ENCODE peak calls at places on chromosomes 12 and 14, in four cellular contexts. One of them, this sample, is unnamed.
A peak's percentile ranks its signal among the peaks of the same experiment; 100 is the strongest.

GRCh38 chr12:51838036-51838435 is 10.5 kb downstream of the FIGNL2 start:
- DNase-seq in K562: no peak
- DNase-seq in A549: no peak
- DNase-seq in HepG2: no peak
- DNase-seq in this sample: no peak

GRCh38 chr14:81062816-81063215 is 107.4 kb downstream of the TSHR start:
- DNase-seq in K562: peak; percentile 38
- DNase-seq in HepG2: peak; percentile 10
- DNase-seq in A549: peak; percentile 20
- DNase-seq in this sample: peak; percentile 30

GRCh38 chr12:25566550-25566949 is 13.5 kb upstream of the LMNTD1 start:
- DNase-seq in A549: no peak
- DNase-seq in HepG2: no peak
- DNase-seq in K562: no peak
- DNase-seq in this sample: no peak

GRCh38 chr12:11630046-11630706 is 19.3 kb upstream of the ETV6 start:
- DNase-seq in K562: no peak
- DNase-seq in A549: no peak
- DNase-seq in HepG2: no peak
- DNase-seq in this sample: no peak

GRCh38 chr14:75609606-75610476 is 31.4 kb downstream of the FLVCR2 start:
- DNase-seq in A549: no peak
- DNase-seq in K562: no peak
- DNase-seq in HepG2: no peak
- DNase-seq in this sample: no peak

GRCh38 chr12:1930816-1931597 is 12.6 kb upstream of the CACNA2D4 start:
- DNase-seq in K562: no peak
- DNase-seq in HepG2: no peak
- DNase-seq in A549: no peak
- DNase-seq in this sample: no peak

GRCh38 chr14:104510794-104511611 is 68.6 kb upstream of the C14orf180 start:
- DNase-seq in HepG2: no peak
- DNase-seq in A549: no peak
- DNase-seq in K562: no peak
- DNase-seq in this sample: no peak

GRCh38 chr12:113048716-113049127 is 7.8 kb upstream of the DTX1 start:
- DNase-seq in K562: peak; percentile 74
- DNase-seq in A549: peak; percentile 73
- DNase-seq in HepG2: peak; percentile 40
- DNase-seq in this sample: peak; percentile 51

GRCh38 chr12:98440165-98440581 is 75.2 kb upstream of the TMPO start:
- DNase-seq in A549: peak; percentile 64
- DNase-seq in K562: peak; percentile 90
- DNase-seq in HepG2: no peak
- DNase-seq in this sample: no peak

GRCh38 chr14:38950676-38951075 is 152.4 kb downstream of the SEC23A start:
- DNase-seq in HepG2: no peak
- DNase-seq in A549: no peak
- DNase-seq in K562: no peak
- DNase-seq in this sample: no peak

GRCh38 chr12:47942327-47943230 is 20.8 kb upstream of the TMEM106C start:
- DNase-seq in A549: no peak
- DNase-seq in HepG2: peak; percentile 6
- DNase-seq in K562: peak; percentile 44
- DNase-seq in this sample: peak; percentile 89

GRCh38 chr14:54450535-54450934 is 9.4 kb upstream of the CNIH1 start:
- DNase-seq in HepG2: no peak
- DNase-seq in A549: no peak
- DNase-seq in K562: peak; percentile 5
- DNase-seq in this sample: no peak

GRCh38 chr14:31994391-31995033 is 82.6 kb upstream of the ARHGAP5 start:
- DNase-seq in K562: no peak
- DNase-seq in A549: no peak
- DNase-seq in HepG2: no peak
- DNase-seq in this sample: no peak

GRCh38 chr14:89399157-89399556 is 17.9 kb downstream of the FOXN3 start:
- DNase-seq in HepG2: no peak
- DNase-seq in A549: no peak
- DNase-seq in K562: no peak
- DNase-seq in this sample: no peak

GRCh38 chr12:27619308-27619707 is 76.9 kb upstream of the REP15 start:
- DNase-seq in K562: peak; percentile 10
- DNase-seq in A549: peak; percentile 78
- DNase-seq in HepG2: peak; percentile 11
- DNase-seq in this sample: no peak

GRCh38 chr14:90159688-90160087 is 96.7 kb upstream of the PSMC1 start:
- DNase-seq in K562: no peak
- DNase-seq in A549: no peak
- DNase-seq in HepG2: no peak
- DNase-seq in this sample: no peak

GRCh38 chr12:53536962-53537361 is 29.7 kb upstream of the NPFF start:
- DNase-seq in A549: no peak
- DNase-seq in HepG2: no peak
- DNase-seq in K562: no peak
- DNase-seq in this sample: no peak

GRCh38 chr14:40417777-40418401 is 985.7 kb upstream of the FBXO33 start:
- DNase-seq in K562: peak; percentile 4
- DNase-seq in HepG2: peak; percentile 62
- DNase-seq in A549: peak; percentile 17
- DNase-seq in this sample: peak; percentile 60

GRCh38 chr14:94654071-94654974 is 42.1 kb downstream of the SERPINA3 start:
- DNase-seq in A549: no peak
- DNase-seq in K562: no peak
- DNase-seq in HepG2: peak; percentile 74
- DNase-seq in this sample: no peak

GRCh38 chr12:30126944-30127343 is 343.2 kb upstream of the TMTC1 start:
- DNase-seq in K562: no peak
- DNase-seq in HepG2: no peak
- DNase-seq in A549: no peak
- DNase-seq in this sample: no peak

GRCh38 chr12:3928538-3929220 is 55.5 kb upstream of the PARP11 start:
- DNase-seq in K562: no peak
- DNase-seq in A549: no peak
- DNase-seq in HepG2: no peak
- DNase-seq in this sample: no peak

GRCh38 chr14:105937253-105938054 is 411.1 kb downstream of the TMEM121 start:
- DNase-seq in K562: no peak
- DNase-seq in HepG2: no peak
- DNase-seq in A549: no peak
- DNase-seq in this sample: no peak

GRCh38 chr14:67622675-67623074 is 3.0 kb downstream of the ARG2 start:
- DNase-seq in A549: peak; percentile 36
- DNase-seq in HepG2: peak; percentile 85
- DNase-seq in K562: peak; percentile 71
- DNase-seq in this sample: peak; percentile 25

GRCh38 chr14:29637406-29637805 is 290.2 kb downstream of the PRKD1 start:
- DNase-seq in A549: no peak
- DNase-seq in K562: no peak
- DNase-seq in HepG2: no peak
- DNase-seq in this sample: no peak

GRCh38 chr14:76391981-76392690 is 16.2 kb downstream of the ESRRB start:
- DNase-seq in K562: no peak
- DNase-seq in HepG2: no peak
- DNase-seq in A549: no peak
- DNase-seq in this sample: no peak

DNA sequence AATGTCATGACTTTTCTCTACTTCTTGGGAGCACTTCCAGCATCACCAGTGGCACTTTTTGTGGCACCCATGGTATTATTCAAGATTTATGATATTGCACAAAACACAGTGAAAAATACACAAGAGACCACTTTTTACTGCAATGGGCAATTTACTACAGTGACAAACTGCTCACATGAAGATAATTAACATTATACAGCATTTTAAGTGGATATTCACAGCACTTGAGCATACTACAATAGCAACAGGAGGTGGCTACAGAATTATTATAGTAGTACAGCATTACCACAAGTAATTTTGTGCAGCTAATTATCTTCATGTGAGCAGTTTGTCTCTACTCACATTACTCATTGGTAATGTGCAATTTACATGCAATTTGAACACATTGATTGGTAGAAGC is 18.3 kb downstream of the IL26 start:
- DNase-seq in HepG2: no peak
- DNase-seq in A549: no peak
- DNase-seq in K562: no peak
- DNase-seq in this sample: no peak
- TF ChIP-seq HMGXB4 in HepG2: no peak
- TF ChIP-seq HMGXB4 in A549: no peak
- TF ChIP-seq HMGXB4 in K562: no peak
- TF ChIP-seq HMGXB4 in this sample: no peak

DNA sequence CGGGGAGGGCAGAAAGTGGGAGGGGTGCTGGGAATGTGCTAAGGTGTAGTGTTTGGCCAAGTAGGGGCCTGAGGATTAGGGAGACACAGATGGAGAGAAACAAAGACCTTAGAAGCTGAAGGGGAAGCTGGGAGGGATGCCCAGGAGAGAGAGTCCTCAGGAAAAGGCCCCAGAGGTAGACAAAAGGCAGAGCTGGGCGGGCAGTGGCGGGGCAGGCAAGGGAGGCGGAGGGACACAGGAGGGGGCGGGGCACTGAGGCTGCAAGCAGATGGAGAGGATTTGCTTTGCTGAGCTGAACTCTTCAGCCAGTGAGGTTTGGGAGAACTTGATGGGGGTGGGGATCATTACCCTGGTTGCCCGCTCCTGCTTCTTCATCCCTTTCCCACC is 2.8 kb downstream of the PTMS start:
- DNase-seq in HepG2: no peak
- DNase-seq in A549: peak; percentile 54
- DNase-seq in K562: peak; percentile 57
- DNase-seq in this sample: peak; percentile 80
- TF ChIP-seq ESRRA in HepG2: no peak
- TF ChIP-seq ESRRA in A549: no peak
- TF ChIP-seq ESRRA in K562: no peak
- TF ChIP-seq ESRRA in this sample: no peak

DNA sequence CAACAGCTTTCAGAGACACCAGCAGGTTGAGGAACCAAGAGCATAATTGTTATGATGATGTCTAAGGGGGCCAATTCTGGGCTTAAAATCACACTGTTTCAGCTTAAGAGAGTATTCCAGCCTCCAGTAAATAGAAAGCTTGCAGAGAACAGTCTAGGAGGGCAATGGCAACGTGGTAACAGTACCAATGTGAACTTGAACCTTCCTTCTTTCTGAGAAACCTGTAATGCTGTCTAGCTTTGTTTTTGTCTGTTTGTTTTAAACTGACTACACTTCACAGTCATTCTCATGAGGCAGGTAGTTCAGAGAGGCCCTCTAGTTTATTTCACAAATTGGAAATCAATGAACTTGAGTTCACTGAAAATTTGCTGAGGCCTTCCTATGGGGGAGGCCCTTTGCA is 2.9 kb upstream of the ATP2A2 start:
- DNase-seq in K562: no peak
- DNase-seq in HepG2: no peak
- DNase-seq in A549: no peak
- DNase-seq in this sample: no peak
- TF ChIP-seq HMGXB4 in K562: no peak
- TF ChIP-seq HMGXB4 in HepG2: no peak
- TF ChIP-seq HMGXB4 in A549: no peak
- TF ChIP-seq HMGXB4 in this sample: no peak

DNA sequence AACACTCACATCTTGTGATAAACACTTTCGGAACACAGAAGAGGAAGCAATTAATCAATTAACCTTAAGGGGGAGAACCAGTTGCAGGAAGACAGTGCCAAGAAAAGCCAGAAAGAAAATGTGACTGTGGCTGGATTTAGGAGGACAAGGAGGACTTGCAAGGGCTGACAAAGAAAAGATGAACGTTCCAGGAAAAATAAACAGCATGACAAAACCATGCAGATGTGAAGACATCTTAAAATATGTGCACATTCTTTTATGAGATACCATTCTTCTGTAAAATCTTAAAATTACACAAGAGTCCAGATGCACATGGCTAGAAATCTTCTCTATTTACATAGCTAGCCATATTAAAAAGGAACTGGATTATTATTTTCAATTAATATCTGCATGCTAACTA is 33.4 kb downstream of the KITLG start:
- DNase-seq in K562: no peak
- DNase-seq in HepG2: no peak
- DNase-seq in A549: no peak
- DNase-seq in this sample: no peak
- TF ChIP-seq ESRRA in K562: no peak
- TF ChIP-seq ESRRA in HepG2: no peak
- TF ChIP-seq ESRRA in A549: no peak
- TF ChIP-seq ESRRA in this sample: no peak

GRCh38 chr14:91320266-91320665 is 75.8 kb upstream of the GPR68 start:
- DNase-seq in HepG2: no peak
- DNase-seq in A549: no peak
- DNase-seq in K562: no peak
- DNase-seq in this sample: no peak

GRCh38 chr14:91315844-91316267 is 71.4 kb upstream of the GPR68 start:
- DNase-seq in A549: no peak
- DNase-seq in K562: no peak
- DNase-seq in HepG2: no peak
- DNase-seq in this sample: no peak

GRCh38 chr14:91318911-91319310 is 74.4 kb upstream of the GPR68 start:
- DNase-seq in HepG2: no peak
- DNase-seq in A549: no peak
- DNase-seq in K562: no peak
- DNase-seq in this sample: no peak

GRCh38 chr14:91316761-91317160 is 72.3 kb upstream of the GPR68 start:
- DNase-seq in K562: no peak
- DNase-seq in HepG2: no peak
- DNase-seq in A549: no peak
- DNase-seq in this sample: no peak

DNA sequence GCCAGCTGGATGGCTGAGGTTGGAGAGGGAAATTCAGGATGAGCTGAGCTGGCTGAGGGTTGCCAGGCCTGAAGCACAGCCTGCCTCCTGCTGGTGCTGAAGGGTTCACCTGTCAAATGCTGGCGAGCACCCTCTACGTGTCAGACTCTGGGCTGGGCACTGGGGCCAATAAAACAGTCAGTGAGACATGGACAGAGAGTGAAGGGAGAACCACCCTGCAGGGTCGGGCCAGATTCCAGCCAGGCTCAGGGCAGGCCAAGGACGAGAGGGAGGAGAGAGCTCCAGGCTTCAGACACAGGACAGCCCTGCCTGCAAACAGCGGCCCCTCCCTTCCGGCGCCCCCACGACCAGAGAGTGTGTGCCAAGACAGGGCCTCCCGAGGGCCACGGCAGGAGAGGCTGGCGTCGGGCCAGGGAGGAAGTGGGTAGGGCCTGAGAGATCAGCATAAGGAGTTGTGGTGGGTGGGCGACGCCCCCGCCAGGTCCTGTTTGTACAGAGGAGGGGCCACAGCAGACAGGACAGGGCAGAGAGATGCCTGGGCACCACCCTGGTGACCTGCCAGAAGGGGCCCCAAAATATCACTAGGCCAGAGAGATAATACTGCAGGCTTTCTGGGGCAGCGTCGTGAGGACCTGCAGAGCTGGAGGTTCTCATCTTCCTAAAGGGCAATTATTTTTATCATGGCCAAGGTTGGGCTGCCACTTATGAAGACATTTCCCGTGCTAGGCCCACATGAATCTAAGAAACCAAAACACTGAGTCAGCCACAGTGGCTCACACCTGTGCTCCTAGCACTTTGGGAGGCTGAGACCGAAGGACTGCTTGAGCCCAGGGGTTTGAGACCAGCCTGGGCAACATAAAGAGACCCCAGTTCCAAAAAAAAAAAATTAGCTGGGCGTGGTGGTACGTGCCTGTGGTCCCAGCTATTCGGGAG is 73.1 kb upstream of the GPR68 start:
- DNase-seq in A549: no peak
- DNase-seq in HepG2: no peak
- DNase-seq in K562: no peak
- DNase-seq in this sample: no peak
- TF ChIP-seq HMGXB4 in A549: no peak
- TF ChIP-seq HMGXB4 in HepG2: no peak
- TF ChIP-seq HMGXB4 in K562: no peak
- TF ChIP-seq HMGXB4 in this sample: no peak

GRCh38 chr12:8078400-8078799 is 3.7 kb upstream of the NECAP1 start:
- DNase-seq in HepG2: no peak
- DNase-seq in A549: peak; percentile 68
- DNase-seq in K562: peak; percentile 61
- DNase-seq in this sample: peak; percentile 36
- TF ChIP-seq ESRRA in HepG2: no peak
- TF ChIP-seq ESRRA in A549: no peak
- TF ChIP-seq ESRRA in K562: no peak
- TF ChIP-seq ESRRA in this sample: no peak